ENCODE peak calls at places on chromosomes 2 and 18, in ten cellular contexts. K, X, Q, A, V, P, U, J, Y and Z are unnamed samples.

GRCh38 chr18:13136689-13137040 is 81.9 kb upstream of the LDLRAD4 start:
- DNase-seq in K (no peak), X (peak; percentile 28), Q (peak; percentile 43), A (no peak), V (no peak), P (peak; percentile 20), U (peak; percentile 24), J (no peak), Y (no peak), Z (no peak)

GRCh38 chr18:9906407-9906955 is 7.3 kb upstream of the VAPA start:
- DNase-seq in K (no peak), X (no peak), Q (no peak), A (no peak), V (no peak), P (no peak), U (no peak), J (no peak), Y (no peak), Z (no peak)

GRCh38 chr2:164811826-164812225 is 29.8 kb downstream of the COBLL1 start:
- DNase-seq in K (no peak), X (no peak), Q (no peak), A (no peak), V (no peak), P (no peak), U (no peak), J (no peak), Y (no peak), Z (no peak)

GRCh38 chr2:157692768-157693167 is 64.1 kb upstream of the ACVR1C start:
- DNase-seq in K (peak; percentile 83), X (peak; percentile 93), Q (peak; percentile 91), A (peak; percentile 98), V (peak; percentile 94), P (no peak), U (no peak), J (no peak), Y (peak; percentile 98), Z (peak; percentile 99)

GRCh38 chr18:6729247-6730091 is at the start of gene ARHGAP28:
- DNase-seq in K (peak; percentile 91), X (peak; percentile 92), Q (peak; percentile 41), A (no peak), V (peak; percentile 55), P (no peak), U (peak; percentile 46), J (peak; percentile 87), Y (peak; percentile 59), Z (peak; percentile 34)

GRCh38 chr2:215272918-215273317 is 38.9 kb upstream of the ATIC start:
- DNase-seq in K (no peak), X (no peak), Q (no peak), A (no peak), V (no peak), P (no peak), U (no peak), J (no peak), Y (no peak), Z (no peak)

GRCh38 chr18:80143876-80144275 is 34.8 kb downstream of the ADNP2 start:
- DNase-seq in K (peak; percentile 48), X (peak; percentile 34), Q (no peak), A (peak; percentile 23), V (peak; percentile 81), P (no peak), U (no peak), J (no peak), Y (no peak), Z (no peak)

GRCh38 chr2:234308814-234309195 is 188.1 kb downstream of the ARL4C start:
- DNase-seq in K (peak; percentile 61), X (peak; percentile 20), Q (peak; percentile 23), A (peak; percentile 95), V (peak; percentile 74), P (peak; percentile 52), U (no peak), J (no peak), Y (peak; percentile 43), Z (peak; percentile 84)

GRCh38 chr2:171847627-171848026 is 46.4 kb downstream of the SLC25A12 start:
- DNase-seq in K (no peak), X (no peak), Q (no peak), A (no peak), V (no peak), P (no peak), U (no peak), J (no peak), Y (no peak), Z (no peak)

GRCh38 chr2:232342635-232343565 is 35.7 kb upstream of the ALPP start:
- DNase-seq in K (no peak), X (no peak), Q (no peak), A (no peak), V (no peak), P (peak; percentile 3), U (no peak), J (peak; percentile 26), Y (no peak), Z (no peak)

GRCh38 chr18:8615397-8616025 is 6.3 kb downstream of the RAB12 start:
- DNase-seq in K (peak; percentile 89), X (peak; percentile 93), Q (peak; percentile 95), A (peak; percentile 89), V (peak; percentile 91), P (no peak), U (no peak), J (no peak), Y (peak; percentile 91), Z (peak; percentile 89)

GRCh38 chr2:1686784-1687105 is 57.6 kb downstream of the PXDN start:
- DNase-seq in K (peak; percentile 88), X (peak; percentile 70), Q (no peak), A (peak; percentile 82), V (peak; percentile 72), P (no peak), U (no peak), J (no peak), Y (peak; percentile 98), Z (no peak)

GRCh38 chr2:25690058-25690457 is 16.7 kb upstream of the DTNB start:
- DNase-seq in K (peak; percentile 21), X (peak; percentile 65), Q (peak; percentile 50), A (peak; percentile 83), V (peak; percentile 33), P (no peak), U (no peak), J (no peak), Y (no peak), Z (no peak)

GRCh38 chr2:25697559-25698341 is 24.4 kb upstream of the DTNB start:
- DNase-seq in K (peak; percentile 37), X (no peak), Q (no peak), A (no peak), V (no peak), P (no peak), U (no peak), J (no peak), Y (no peak), Z (no peak)

GRCh38 chr2:28274911-28275685 is 117.6 kb upstream of the FOSL2 start:
- DNase-seq in K (peak; percentile 98), X (peak; percentile 96), Q (peak; percentile 58), A (peak; percentile 98), V (peak; percentile 97), P (no peak), U (no peak), J (no peak), Y (peak; percentile 73), Z (peak; percentile 99)

GRCh38 chr2:68319397-68320117 is at the start of gene CNRIP1:
- DNase-seq in K (peak; percentile 67), X (peak; percentile 86), Q (peak; percentile 81), A (peak; percentile 82), V (peak; percentile 91), P (peak; percentile 2), U (peak; percentile 78), J (peak; percentile 67), Y (peak; percentile 53), Z (no peak)

GRCh38 chr2:47056374-47056773 is 98.7 kb downstream of the STPG4 start:
- DNase-seq in K (peak; percentile 70), X (peak; percentile 86), Q (peak; percentile 87), A (no peak), V (no peak), P (no peak), U (no peak), J (no peak), Y (no peak), Z (no peak)

GRCh38 chr2:195106681-195107380 is 550.2 kb upstream of the SLC39A10 start:
- DNase-seq in K (no peak), X (no peak), Q (no peak), A (no peak), V (no peak), P (no peak), U (no peak), J (no peak), Y (no peak), Z (no peak)

GRCh38 chr2:166900700-166901099 is 12.4 kb downstream of the XIRP2 start:
- DNase-seq in K (peak; percentile 72), X (peak; percentile 42), Q (no peak), A (peak; percentile 13), V (peak; percentile 64), P (no peak), U (no peak), J (no peak), Y (peak; percentile 6), Z (peak; percentile 19)

GRCh38 chr2:182868049-182868422 is 1.6 kb upstream of the FRZB start:
- DNase-seq in K (no peak), X (no peak), Q (no peak), A (no peak), V (no peak), P (no peak), U (no peak), J (no peak), Y (no peak), Z (no peak)

GRCh38 chr2:219309278-219309677 is at the start of gene PTPRN:
- DNase-seq in K (peak; percentile 17), X (no peak), Q (no peak), A (no peak), V (peak; percentile 35), P (no peak), U (peak; percentile 55), J (no peak), Y (no peak), Z (no peak)

GRCh38 chr2:232333361-232334135 is 45.0 kb upstream of the ALPP start:
- DNase-seq in K (peak; percentile 34), X (peak; percentile 13), Q (no peak), A (no peak), V (peak; percentile 33), P (peak; percentile 9), U (no peak), J (peak; percentile 42), Y (no peak), Z (peak; percentile 51)

GRCh38 chr2:112465373-112465772 is 16.6 kb upstream of the TTL start:
- DNase-seq in K (peak; percentile 53), X (no peak), Q (peak; percentile 56), A (peak; percentile 29), V (peak; percentile 37), P (no peak), U (no peak), J (no peak), Y (no peak), Z (peak; percentile 24)

GRCh38 chr18:74479486-74480148 is 16.5 kb upstream of the CNDP2 start:
- DNase-seq in K (no peak), X (no peak), Q (no peak), A (no peak), V (no peak), P (no peak), U (no peak), J (no peak), Y (no peak), Z (no peak)

GRCh38 chr2:3422161-3422767 is 42.8 kb downstream of the TRAPPC12 start:
- DNase-seq in K (no peak), X (no peak), Q (no peak), A (no peak), V (no peak), P (no peak), U (no peak), J (no peak), Y (no peak), Z (no peak)

GRCh38 chr2:33215299-33215698 is 261.1 kb upstream of the RASGRP3 start:
- DNase-seq in K (peak; percentile 93), X (peak; percentile 83), Q (peak; percentile 66), A (peak; percentile 82), V (peak; percentile 77), P (no peak), U (no peak), J (no peak), Y (peak; percentile 74), Z (peak; percentile 88)

GRCh38 chr2:34162236-34162635 is 563.1 kb upstream of the FAM98A start:
- DNase-seq in K (no peak), X (no peak), Q (no peak), A (no peak), V (no peak), P (no peak), U (no peak), J (no peak), Y (no peak), Z (no peak)

GRCh38 chr2:223888251-223888650 is 50.9 kb upstream of the AP1S3 start:
- DNase-seq in K (no peak), X (no peak), Q (no peak), A (no peak), V (no peak), P (no peak), U (no peak), J (no peak), Y (no peak), Z (no peak)